ENCODE peak calls at places on chromosomes 16 and 17, in nine cellular contexts. M is HT1080; Q is kidney epithelial cell; A is skeletal muscle cell; W is GM10248; S is stimulated activated CD8-positive, alpha-beta memory T cell treated with anti-CD3 and anti-CD28 coated beads, Interleukin-7, amount 100 ng/mL, for 24 hours; I is Peyer's patch; T is adrenal gland; C is stimulated activated CD4-positive, alpha-beta T cell treated with anti-CD3 and anti-CD28 coated beads, Interleukin-12 subunit alpha, Interleukin-12 subunit beta, amount 100 ng/mL, for 4 hours. B is an unnamed sample.

GRCh38 chr17:80743181-80743771 is 198.6 kb downstream of the RPTOR start:
- DNase-seq in M (no peak), Q (no peak), A (no peak), W (no peak), S (no peak), I (no peak), T (peak; percentile 79), C (peak; percentile 40), B (no peak)

GRCh38 chr17:62666801-62667591 is 39.5 kb downstream of the MRC2 start:
- DNase-seq in M (no peak), Q (no peak), A (no peak), W (no peak), S (no peak), I (no peak), T (no peak), C (no peak), B (no peak)

GRCh38 chr16:30046588-30046987 is 15.5 kb upstream of the TLCD3B start:
- DNase-seq in M (no peak), Q (no peak), A (no peak), W (no peak), S (no peak), I (no peak), T (no peak), C (no peak), B (no peak)

GRCh38 chr16:89288966-89289365 is 71.5 kb downstream of the ZNF778 start:
- DNase-seq in M (no peak), Q (no peak), A (no peak), W (no peak), S (no peak), I (no peak), T (no peak), C (no peak), B (no peak)

GRCh38 chr17:10583834-10584233 is 34.4 kb upstream of the MYH2 start:
- DNase-seq in M (no peak), Q (no peak), A (no peak), W (no peak), S (no peak), I (no peak), T (no peak), C (no peak), B (no peak)

GRCh38 chr16:87780385-87780989 is 14.7 kb upstream of the KLHDC4 start:
- DNase-seq in M (peak; percentile 76), Q (no peak), A (no peak), W (peak; percentile 59), S (no peak), I (peak; percentile 73), T (peak; percentile 27), C (peak; percentile 35), B (no peak)

GRCh38 chr16:58022601-58023371 is 2.8 kb upstream of the MMP15 start:
- DNase-seq in M (peak; percentile 60), Q (no peak), A (no peak), W (no peak), S (no peak), I (no peak), T (peak; percentile 91), C (no peak), B (no peak)

GRCh38 chr16:63719926-63720325 is 1401.9 kb downstream of the CDH11 start:
- DNase-seq in M (no peak), Q (no peak), A (no peak), W (no peak), S (no peak), I (no peak), T (no peak), C (no peak), B (no peak)

GRCh38 chr17:28720247-28720996 is 637 bp downstream of the RPL23A start:
- DNase-seq in M (no peak), Q (no peak), A (no peak), W (no peak), S (no peak), I (no peak), T (no peak), C (peak; percentile 33), B (no peak)

GRCh38 chr16:55502801-55503366 is 6.0 kb upstream of the LPCAT2 start:
- DNase-seq in M (peak; percentile 42), Q (peak; percentile 59), A (peak; percentile 90), W (peak; percentile 4), S (no peak), I (peak; percentile 34), T (peak; percentile 96), C (no peak), B (peak; percentile 84)

GRCh38 chr16:9338510-9338909 is 247.1 kb downstream of the HAPSTR1 start:
- DNase-seq in M (no peak), Q (no peak), A (no peak), W (no peak), S (no peak), I (no peak), T (no peak), C (no peak), B (no peak)

GRCh38 chr16:2026461-2027023 is at the start of gene NHERF2:
- DNase-seq in M (no peak), Q (no peak), A (no peak), W (no peak), S (no peak), I (no peak), T (no peak), C (no peak), B (no peak)

GRCh38 chr17:38544175-38544838 is 61.4 kb downstream of the SRCIN1 start:
- DNase-seq in M (no peak), Q (no peak), A (no peak), W (no peak), S (no peak), I (no peak), T (no peak), C (no peak), B (no peak)

GRCh38 chr16:86321491-86321890 is 188.8 kb upstream of the FOXF1 start:
- DNase-seq in M (no peak), Q (no peak), A (no peak), W (no peak), S (no peak), I (no peak), T (no peak), C (no peak), B (no peak)

GRCh38 chr17:73172252-73172651 is 7.4 kb downstream of the SSTR2 start:
- DNase-seq in M (no peak), Q (no peak), A (no peak), W (no peak), S (no peak), I (no peak), T (no peak), C (no peak), B (no peak)

GRCh38 chr17:37079735-37080134 is 131.0 kb downstream of the AATF start:
- DNase-seq in M (no peak), Q (no peak), A (peak; percentile 46), W (no peak), S (no peak), I (no peak), T (no peak), C (no peak), B (peak; percentile 10)

GRCh38 chr17:79064026-79064425 is 10.6 kb upstream of the ENGASE start:
- DNase-seq in M (no peak), Q (no peak), A (no peak), W (no peak), S (no peak), I (no peak), T (peak; percentile 5), C (no peak), B (no peak)

GRCh38 chr16:57862698-57863433 is 60.6 kb upstream of the KIFC3 start:
- DNase-seq in M (no peak), Q (no peak), A (peak; percentile 30), W (no peak), S (no peak), I (no peak), T (no peak), C (no peak), B (no peak)